ENCODE peak calls at places on chromosomes 4 and X, in four cellular contexts. Q is OCI-LY7, R is HCT116, A is SK-N-SH. W is an unnamed sample.
A peak's percentile ranks its signal among the peaks of the same experiment; 100 is the strongest.

GRCh38 chr4:109559625-109559982 is 442 bp upstream of the MCUB start:
- DNase-seq in Q (peak; percentile 33), A (peak; percentile 70), R (no peak), W (no peak)

GRCh38 chrX:38061335-38061734 is 55.0 kb downstream of the SYTL5 start:
- DNase-seq in Q (no peak), A (no peak), R (peak; percentile 73), W (peak; percentile 89)

GRCh38 chr4:133741766-133742165 is 459.8 kb downstream of the PABPC4L start:
- DNase-seq in Q (no peak), R (no peak), A (no peak), W (no peak)

GRCh38 chr4:91032725-91033445 is 905.7 kb downstream of the CCSER1 start:
- DNase-seq in Q (no peak), A (no peak), R (no peak), W (no peak)

GRCh38 chrX:154750301-154751120 is at the start of gene GAB3:
- DNase-seq in A (peak; percentile 65), Q (no peak), R (no peak), W (peak; percentile 28)

GRCh38 chr4:105596676-105597075 is 44.3 kb downstream of the ARHGEF38 start:
- DNase-seq in A (no peak), Q (no peak), R (no peak), W (no peak)

GRCh38 chr4:125357675-125358074 is 42.9 kb downstream of the FAT4 start:
- DNase-seq in Q (no peak), R (no peak), A (no peak), W (no peak)

GRCh38 chr4:17324431-17324830 is 187.5 kb downstream of the QDPR start:
- DNase-seq in A (peak; percentile 59), R (peak; percentile 29), Q (peak; percentile 69), W (peak; percentile 43)

GRCh38 chrX:95055991-95056390 is 1382.0 kb downstream of the FAM133A start:
- DNase-seq in R (no peak), A (no peak), Q (no peak), W (no peak)

GRCh38 chrX:21612154-21612553 is 46.0 kb downstream of the KLHL34 start:
- DNase-seq in R (no peak), A (no peak), Q (no peak), W (no peak)

GRCh38 chrX:86148024-86148511 is at the start of gene DACH2:
- DNase-seq in R (no peak), Q (no peak), A (peak; percentile 78), W (peak; percentile 54)

GRCh38 chrX:26918633-26919032 is 544.5 kb downstream of the PPP4R3C start:
- DNase-seq in A (peak; percentile 16), Q (peak; percentile 15), R (peak; percentile 12), W (peak; percentile 3)

GRCh38 chr4:180828455-180829018 is 1414.7 kb upstream of the TENM3 start:
- DNase-seq in Q (peak; percentile 68), R (peak; percentile 69), A (peak; percentile 51), W (peak; percentile 73)

GRCh38 chr4:140346136-140346535 is 27.3 kb upstream of the SCOC start:
- DNase-seq in Q (no peak), R (no peak), A (no peak), W (no peak)

GRCh38 chr4:140755811-140756291 is 334 bp downstream of the TBC1D9 start:
- DNase-seq in R (no peak), Q (peak; percentile 71), A (peak; percentile 81), W (no peak)

GRCh38 chr4:8846864-8847263 is 24.8 kb downstream of the HMX1 start:
- DNase-seq in Q (no peak), R (peak; percentile 28), A (no peak), W (no peak)

GRCh38 chr4:16916719-16917337 is 18.4 kb upstream of the LDB2 start:
- DNase-seq in A (peak; percentile 55), R (peak; percentile 70), Q (peak; percentile 71), W (peak; percentile 79)

GRCh38 chr4:2259036-2259540 is 2.8 kb downstream of the MXD4 start:
- DNase-seq in Q (no peak), R (no peak), A (no peak), W (no peak)

GRCh38 chr4:26878729-26879415 is 18.2 kb downstream of the STIM2 start:
- DNase-seq in Q (no peak), A (no peak), R (no peak), W (peak; percentile 51)

GRCh38 chr4:5899396-5899795 is 6.5 kb upstream of the CRMP1 start:
- DNase-seq in R (no peak), Q (no peak), A (no peak), W (no peak)

GRCh38 chr4:40915318-40916217 is 165.8 kb downstream of the NSUN7 start:
- DNase-seq in A (no peak), Q (no peak), R (no peak), W (no peak)

GRCh38 chrX:148288451-148288850 is 212.0 kb upstream of the AFF2 start:
- DNase-seq in A (no peak), R (no peak), Q (no peak), W (no peak)

GRCh38 chrX:139086243-139086642 is 374.7 kb upstream of the FGF13 start:
- DNase-seq in Q (no peak), R (no peak), A (no peak), W (no peak)

GRCh38 chrX:30835373-30835772 is 53.7 kb downstream of the TAB3 start:
- DNase-seq in A (no peak), R (no peak), Q (no peak), W (no peak)

GRCh38 chr4:4899202-4899925 is 39.9 kb downstream of the MSX1 start:
- DNase-seq in Q (no peak), R (no peak), A (no peak), W (no peak)
- TF ChIP-seq EZH2phosphoT487 in Q (no peak), R (no peak), A (no peak), W (no peak)

GRCh38 chrX:45344597-45344996 is 143.9 kb upstream of the DIPK2B start:
- DNase-seq in A (no peak), Q (no peak), R (no peak), W (peak; percentile 64)
- TF ChIP-seq EZH2phosphoT487 in A (no peak), Q (no peak), R (no peak), W (no peak)

GRCh38 chrX:118862990-118863389 is 39.4 kb downstream of the ZCCHC12 start:
- DNase-seq in A (no peak), R (no peak), Q (no peak), W (no peak)

GRCh38 chrX:118864063-118864630 is 40.5 kb downstream of the ZCCHC12 start:
- DNase-seq in R (no peak), A (no peak), Q (no peak), W (peak; percentile 38)

GRCh38 chrX:118861338-118861737 is 37.7 kb downstream of the ZCCHC12 start:
- DNase-seq in R (no peak), A (no peak), Q (no peak), W (peak; percentile 72)

GRCh38 chrX:118862086-118862485 is 38.5 kb downstream of the ZCCHC12 start:
- DNase-seq in Q (no peak), R (no peak), A (no peak), W (no peak)

DNA sequence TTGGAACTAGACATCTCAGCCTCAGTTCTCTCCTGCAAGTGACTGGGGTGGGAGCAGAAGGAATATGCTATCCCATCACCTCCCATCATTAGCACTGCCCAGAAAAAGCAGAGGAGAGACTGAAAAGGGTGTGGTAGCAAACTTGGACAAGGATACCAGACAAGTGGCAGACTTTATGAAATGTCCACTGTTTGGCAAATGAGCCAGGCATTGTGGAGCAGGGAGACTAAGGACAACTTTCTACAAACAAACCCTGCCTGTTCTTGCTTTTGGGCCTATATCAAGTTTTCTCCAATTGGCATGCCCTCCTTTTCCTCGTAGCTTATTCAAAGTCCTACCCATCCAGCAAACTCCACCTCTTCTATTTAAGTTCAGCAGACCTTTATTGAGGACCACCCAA is 41.6 kb downstream of the ZCCHC12 start:
- DNase-seq in Q (no peak), R (no peak), A (no peak), W (no peak)
- TF ChIP-seq EZH2phosphoT487 in Q (no peak), R (no peak), A (no peak), W (no peak)

DNA sequence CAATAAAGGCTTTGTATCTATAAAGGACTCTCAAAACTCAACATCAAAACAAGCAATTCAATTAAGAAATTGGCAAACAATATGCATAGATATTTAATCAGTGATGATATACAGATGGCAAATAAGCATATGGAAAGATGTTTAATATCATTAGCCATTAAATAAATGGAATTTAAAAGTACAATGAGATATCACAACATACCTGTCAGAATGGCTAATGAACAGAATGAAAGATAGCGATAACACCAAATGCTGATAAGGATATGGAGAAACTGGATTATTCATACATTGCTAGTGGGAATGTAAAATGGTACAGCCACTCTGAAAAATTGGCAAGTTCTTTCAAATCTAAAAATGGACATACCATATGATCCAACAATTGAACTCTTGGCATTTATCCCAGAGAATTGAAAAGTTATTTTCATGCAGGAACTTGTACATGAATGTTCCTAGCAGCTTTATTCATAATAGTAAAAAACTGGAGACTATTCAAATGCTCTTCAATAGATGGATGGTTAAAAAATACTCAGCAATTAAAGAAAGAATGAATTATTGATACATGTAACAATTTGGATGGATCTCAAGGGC is 46.1 kb upstream of the ALG13 start:
- DNase-seq in Q (no peak), A (no peak), R (no peak), W (no peak)
- TF ChIP-seq EZH2phosphoT487 in Q (no peak), A (no peak), R (no peak), W (no peak)

DNA sequence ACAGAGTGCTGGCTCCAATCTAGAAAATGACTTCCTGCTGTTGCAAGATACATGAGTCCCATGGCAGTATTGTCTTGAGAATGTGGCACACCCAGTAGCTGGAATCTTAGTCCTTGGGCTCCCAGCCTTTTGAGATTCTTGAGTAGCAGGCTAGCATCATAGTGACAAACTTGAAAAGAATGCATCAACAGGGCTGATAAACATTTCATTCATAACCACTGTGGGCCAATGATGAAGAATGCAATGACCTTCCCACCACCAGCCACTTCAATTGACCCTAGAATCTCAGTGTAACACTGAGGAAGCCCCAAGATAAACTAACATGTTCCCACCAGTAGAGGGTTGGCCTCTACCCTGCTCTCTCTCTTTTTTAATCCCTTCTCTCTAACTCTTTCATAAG is 329.3 kb downstream of the GBA3 start:
- DNase-seq in R (no peak), A (no peak), Q (no peak), W (peak; percentile 89)
- TF ChIP-seq EZH2phosphoT487 in R (no peak), A (no peak), Q (no peak), W (no peak)

DNA sequence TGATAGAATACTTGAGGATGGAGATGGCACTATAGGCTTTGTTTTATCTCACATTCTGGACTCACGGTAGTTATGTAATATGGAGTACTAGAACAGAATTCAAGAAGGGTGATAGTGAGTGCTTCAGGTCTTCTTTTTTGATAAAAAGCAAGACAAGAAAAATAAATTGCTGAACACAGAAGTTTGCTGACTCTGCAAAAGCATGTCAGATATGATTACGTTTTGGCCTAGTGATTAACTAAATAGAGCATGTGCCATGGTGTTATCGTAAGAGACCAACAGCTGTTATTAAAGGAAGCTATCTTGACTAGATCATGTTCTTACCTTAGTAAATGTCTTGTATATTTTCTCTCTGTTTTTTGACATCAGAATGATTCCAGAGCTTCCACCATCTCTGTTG is 436.9 kb upstream of the LCORL start:
- DNase-seq in Q (no peak), R (no peak), A (no peak), W (no peak)
- TF ChIP-seq EZH2phosphoT487 in Q (no peak), R (no peak), A (no peak), W (no peak)

GRCh38 chr4:32706893-32707292 is 1986.7 kb downstream of the PCDH7 start:
- DNase-seq in A (no peak), Q (no peak), R (no peak), W (no peak)
- TF ChIP-seq EZH2phosphoT487 in A (no peak), Q (no peak), R (no peak), W (no peak)

DNA sequence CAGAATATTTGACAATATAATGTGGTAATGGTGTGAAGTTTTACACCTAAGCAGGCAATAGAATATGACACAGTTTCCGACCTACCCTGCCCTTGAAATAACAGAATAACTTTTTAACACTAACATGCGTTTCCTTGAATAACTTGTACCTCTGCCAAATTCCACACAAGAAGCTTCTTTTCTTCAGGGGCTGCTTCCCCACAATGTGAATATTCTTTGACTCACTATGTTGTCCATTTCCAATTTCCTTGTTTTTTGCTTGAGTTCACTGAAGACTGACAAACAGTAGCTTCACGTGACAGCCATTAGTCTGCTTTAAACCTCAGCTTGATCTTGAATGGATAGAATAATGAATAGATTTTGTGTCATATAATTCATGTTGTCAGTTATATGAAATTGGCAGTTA is 14.3 kb downstream of the SHROOM3 start:
- DNase-seq in Q (no peak), R (no peak), A (no peak), W (no peak)
- TF ChIP-seq EZH2phosphoT487 in Q (no peak), R (no peak), A (no peak), W (no peak)

W was measured in PC-3.